ENCODE peak calls at places on chromosomes 11 and 22, in five cellular contexts. Q, Y, X, R and U are unnamed samples.

GRCh38 chr11:64407630-64408029 is 48.7 kb downstream of the RPS6KA4 start:
- DNase-seq in Q (no peak), Y (no peak), X (no peak), R (no peak), U (no peak)

GRCh38 chr22:46613606-46613997 is 6.6 kb upstream of the GRAMD4 start:
- DNase-seq in Q (no peak), Y (no peak), X (no peak), R (no peak), U (no peak)

GRCh38 chr11:36265793-36266628 is 23.2 kb downstream of the COMMD9 start:
- DNase-seq in Q (peak), Y (peak), X (no peak), R (no peak), U (no peak)

GRCh38 chr22:35882226-35883027 is 146.2 kb downstream of the RBFOX2 start:
- DNase-seq in Q (no peak), Y (no peak), X (no peak), R (no peak), U (no peak)

GRCh38 chr11:129458756-129459535 is 83.3 kb downstream of the BARX2 start:
- DNase-seq in Q (no peak), Y (no peak), X (no peak), R (no peak), U (no peak)

GRCh38 chr11:57001674-57002401 is 13.1 kb downstream of the OR5AK2 start:
- DNase-seq in Q (no peak), Y (no peak), X (no peak), R (no peak), U (no peak)

GRCh38 chr11:36069576-36070214 is 125.8 kb downstream of the LDLRAD3 start:
- DNase-seq in Q (no peak), Y (peak), X (no peak), R (no peak), U (no peak)

GRCh38 chr11:62555464-62556092 is 9.0 kb upstream of the AHNAK start:
- DNase-seq in Q (no peak), Y (peak), X (no peak), R (no peak), U (no peak)

GRCh38 chr11:95577716-95578460 is 211.7 kb downstream of the FAM76B start:
- DNase-seq in Q (no peak), Y (no peak), X (no peak), R (no peak), U (peak)

GRCh38 chr11:45834298-45834756 is 12.9 kb upstream of the CRY2 start:
- DNase-seq in Q (no peak), Y (no peak), X (no peak), R (no peak), U (no peak)

GRCh38 chr11:25566298-25567200 is 765.4 kb upstream of the ANO3 start:
- DNase-seq in Q (no peak), Y (no peak), X (no peak), R (no peak), U (no peak)

GRCh38 chr11:34860034-34860433 is 56.1 kb downstream of the APIP start:
- DNase-seq in Q (no peak), Y (no peak), X (no peak), R (no peak), U (no peak)

GRCh38 chr11:125627236-125627910 is 2.4 kb downstream of the CHEK1 start:
- DNase-seq in Q (no peak), Y (no peak), X (no peak), R (no peak), U (no peak)

GRCh38 chr22:28711820-28712777 is 29.5 kb downstream of the CHEK2 start:
- DNase-seq in Q (peak), Y (no peak), X (no peak), R (no peak), U (peak)

GRCh38 chr11:7576671-7577225 is 62.9 kb downstream of the PPFIBP2 start:
- DNase-seq in Q (no peak), Y (peak), X (no peak), R (no peak), U (no peak)

GRCh38 chr11:119854521-119854920 is 125.5 kb upstream of the NECTIN1 start:
- DNase-seq in Q (no peak), Y (no peak), X (no peak), R (no peak), U (no peak)

GRCh38 chr11:11400635-11401232 is 47.7 kb upstream of the CSNK2A3 start:
- DNase-seq in Q (no peak), Y (no peak), X (no peak), R (no peak), U (no peak)

GRCh38 chr22:46090051-46090591 is 60.2 kb upstream of the PPARA start:
- DNase-seq in Q (no peak), Y (no peak), X (no peak), R (no peak), U (no peak)

GRCh38 chr11:123586568-123586967 is 67.9 kb downstream of the SCN3B start:
- DNase-seq in Q (no peak), Y (peak), X (no peak), R (no peak), U (no peak)

GRCh38 chr22:43505423-43505822 is 93.6 kb downstream of the MPPED1 start:
- DNase-seq in Q (no peak), Y (no peak), X (no peak), R (no peak), U (no peak)

GRCh38 chr11:71343828-71344400 is 91.5 kb upstream of the SHANK2 start:
- DNase-seq in Q (no peak), Y (no peak), X (no peak), R (no peak), U (no peak)

GRCh38 chr22:50178871-50179869 is 6.5 kb upstream of the TRABD start:
- DNase-seq in Q (no peak), Y (no peak), X (no peak), R (no peak), U (no peak)

GRCh38 chr22:23179381-23180294 is 671 bp upstream of the BCR start:
- DNase-seq in Q (no peak), Y (no peak), X (no peak), R (no peak), U (no peak)